ENCODE peak calls at places on chromosome 21, in seven cellular contexts. U is brain microvascular endothelial cell, M is tibial nerve, J is heart right ventricle, B is HFF-Myc, L is heart left ventricle, N is A673. I is an unnamed sample.

GRCh38 chr21:34200288-34200905 is 127.0 kb downstream of the MRPS6 start:
- DNase-seq in U (no peak), M (no peak), J (no peak), B (no peak), L (no peak), N (no peak), I (no peak)

GRCh38 chr21:16241500-16241963 is 511.8 kb downstream of the USP25 start:
- DNase-seq in U (no peak), M (no peak), J (no peak), B (no peak), L (no peak), N (peak), I (no peak)

GRCh38 chr21:35575280-35575915 is 484.9 kb downstream of the SETD4 start:
- DNase-seq in U (peak), M (no peak), J (no peak), B (no peak), L (no peak), N (no peak), I (no peak)

GRCh38 chr21:21664871-21665270 is 666.7 kb downstream of the NCAM2 start:
- DNase-seq in U (no peak), M (no peak), J (no peak), B (no peak), L (no peak), N (no peak), I (no peak)

GRCh38 chr21:23384679-23385078 is 2222.6 kb downstream of the MRPL39 start:
- DNase-seq in U (no peak), M (no peak), J (no peak), B (no peak), L (no peak), N (no peak), I (no peak)

GRCh38 chr21:46082638-46083270 is 15.2 kb upstream of the COL6A2 start:
- DNase-seq in U (no peak), M (no peak), J (no peak), B (no peak), L (no peak), N (no peak), I (no peak)

GRCh38 chr21:27155130-27155500 is 188.2 kb upstream of the ADAMTS5 start:
- DNase-seq in U (no peak), M (no peak), J (no peak), B (no peak), L (no peak), N (no peak), I (no peak)

GRCh38 chr21:34545079-34545884 is 33.3 kb upstream of the KCNE1 start:
- DNase-seq in U (no peak), M (no peak), J (no peak), B (no peak), L (no peak), N (no peak), I (peak)

GRCh38 chr21:26659181-26659580 is 86.1 kb upstream of the CYYR1 start:
- DNase-seq in U (peak), M (no peak), J (no peak), B (peak), L (no peak), N (peak), I (no peak)

GRCh38 chr21:46094401-46095105 is 3.4 kb upstream of the COL6A2 start:
- DNase-seq in U (no peak), M (no peak), J (no peak), B (no peak), L (no peak), N (no peak), I (no peak)

DNA sequence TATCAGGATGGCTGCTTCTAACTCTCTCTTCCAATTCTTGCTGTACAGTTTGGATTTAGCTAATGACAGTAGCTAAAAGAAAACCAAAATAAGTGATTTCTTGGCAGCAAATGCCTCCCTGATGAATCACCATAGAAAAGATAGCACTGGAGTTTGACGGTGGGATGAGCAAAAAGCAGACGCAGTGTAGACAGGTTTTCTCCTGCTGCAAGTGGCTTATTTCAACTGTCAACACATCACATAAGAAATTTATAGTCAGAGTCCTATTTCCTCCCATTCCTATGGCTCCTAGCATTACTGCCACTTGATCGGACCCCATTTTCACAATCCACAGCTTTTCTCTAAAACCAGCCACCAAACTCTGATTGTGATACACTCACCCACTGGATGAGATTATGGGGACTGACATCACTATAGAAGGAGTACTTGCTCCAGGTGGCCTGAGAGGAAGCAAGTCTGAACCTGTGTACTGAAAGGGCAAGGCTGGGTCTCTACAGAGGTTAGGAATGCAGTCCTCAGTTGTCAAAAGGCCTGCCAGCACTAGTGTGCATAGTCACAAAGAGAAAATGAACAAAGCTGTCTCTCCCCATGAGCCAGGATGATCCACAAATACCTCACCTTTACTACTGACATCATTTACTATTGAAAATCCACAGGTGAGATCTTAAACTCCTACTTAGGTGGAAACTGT is 359.8 kb downstream of the LTN1 start:
- DNase-seq in U (peak), M (no peak), J (no peak), B (peak), L (no peak), N (no peak), I (no peak)
- H3K4me3 ChIP-seq in U (no peak), M (no peak), J (no peak), B (no peak), L (peak), N (no peak), I (no peak)

DNA sequence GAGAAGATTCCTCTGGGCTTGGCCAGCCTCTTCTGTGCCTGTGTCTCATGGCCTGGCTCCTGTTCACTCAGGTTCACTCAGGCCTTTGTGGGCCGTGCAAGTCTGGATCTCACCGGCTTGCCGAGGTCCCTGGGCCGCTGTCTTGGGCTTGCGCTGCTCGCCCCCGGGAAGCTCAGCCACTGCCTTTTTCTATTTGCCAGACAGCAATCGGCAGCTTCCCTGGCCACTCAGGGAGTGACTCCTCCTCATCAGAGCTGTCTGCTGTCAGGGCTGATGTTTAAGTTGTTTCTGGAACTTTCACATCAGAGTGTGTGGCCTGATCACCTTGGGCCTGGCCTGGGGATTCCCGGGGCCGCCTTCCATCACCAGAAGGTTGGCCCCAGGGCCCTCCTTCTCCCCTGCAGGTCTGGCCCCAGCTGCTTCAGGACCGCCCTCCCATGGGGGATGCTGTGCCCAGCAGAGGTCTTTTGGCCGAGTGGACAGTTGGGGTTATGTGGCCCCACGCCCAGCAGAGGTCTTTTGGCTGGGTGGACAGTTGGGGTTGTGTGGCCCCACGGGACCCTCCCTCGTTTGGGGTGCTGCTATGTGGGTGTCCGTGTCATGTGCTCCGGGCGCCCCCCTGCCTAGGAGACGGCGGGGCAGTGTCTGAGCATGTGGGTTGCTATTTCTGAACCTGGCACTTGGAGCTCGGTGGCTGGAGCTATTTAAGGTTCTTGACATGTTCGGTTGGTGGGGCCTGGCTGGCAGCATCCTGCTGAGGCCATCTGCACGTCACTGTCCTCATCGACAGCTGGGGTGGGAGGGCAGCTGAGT is 12.5 kb downstream of the SLX9 start:
- DNase-seq in U (no peak), M (no peak), J (peak), B (no peak), L (peak), N (no peak), I (no peak)
- H3K4me3 ChIP-seq in U (no peak), M (no peak), J (no peak), B (no peak), L (no peak), N (no peak), I (no peak)

GRCh38 chr21:42362198-42362597 is 4.1 kb downstream of the TFF1 start:
- DNase-seq in U (no peak), M (no peak), J (no peak), B (no peak), L (no peak), N (no peak), I (no peak)
- H3K4me3 ChIP-seq in U (no peak), M (no peak), J (no peak), B (no peak), L (no peak), N (no peak), I (no peak)

DNA sequence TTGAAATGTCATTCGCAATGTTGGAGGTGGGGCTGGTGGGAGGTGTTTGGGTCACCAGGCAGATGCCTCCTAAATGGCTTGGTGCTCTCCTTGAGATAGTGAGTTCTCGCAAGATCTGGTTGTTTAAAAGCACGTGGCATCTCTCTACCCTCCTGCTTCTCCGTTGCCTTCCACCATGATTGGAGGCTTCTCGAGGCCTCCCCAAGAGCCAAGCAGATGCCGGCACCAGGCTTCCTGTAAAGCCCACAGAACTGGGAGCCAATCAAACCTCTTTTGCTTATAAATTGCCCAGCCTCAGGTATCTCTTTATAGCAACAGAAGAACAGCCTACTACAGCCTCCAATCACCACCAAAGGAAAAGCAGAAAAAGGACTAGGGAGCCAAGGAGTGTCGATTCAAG is 80.5 kb downstream of the PDE9A start:
- DNase-seq in U (no peak), M (no peak), J (no peak), B (no peak), L (no peak), N (no peak), I (no peak)
- H3K4me3 ChIP-seq in U (no peak), M (no peak), J (no peak), B (no peak), L (no peak), N (no peak), I (no peak)

I was measured in epithelial cell of proximal tubule.